ENCODE peak calls at places on chromosomes 16 and 17, in four cellular contexts. One of them, this sample, is unnamed.

GRCh38 chr16:66859397-66860068 is 15.3 kb downstream of the CA7 start:
- DNase-seq in H1: no peak
- DNase-seq in mesendoderm: no peak
- DNase-seq in H9: no peak
- DNase-seq in this sample: no peak

GRCh38 chr16:84992700-84993075 is 18.6 kb downstream of the ZDHHC7 start:
- DNase-seq in H1: no peak
- DNase-seq in mesendoderm: no peak
- DNase-seq in H9: no peak
- DNase-seq in this sample: no peak

GRCh38 chr17:68621065-68621464 is 19.9 kb upstream of the FAM20A start:
- DNase-seq in H1: no peak
- DNase-seq in mesendoderm: no peak
- DNase-seq in H9: no peak
- DNase-seq in this sample: no peak

GRCh38 chr16:28092721-28093382 is 29.3 kb upstream of the GSG1L start:
- DNase-seq in H1: no peak
- DNase-seq in mesendoderm: peak
- DNase-seq in H9: peak
- DNase-seq in this sample: no peak

GRCh38 chr16:24850289-24850931 is 4.6 kb downstream of the SLC5A11 start:
- DNase-seq in H1: no peak
- DNase-seq in mesendoderm: no peak
- DNase-seq in H9: no peak
- DNase-seq in this sample: peak

GRCh38 chr16:85523602-85524364 is 89.3 kb upstream of the GSE1 start:
- DNase-seq in H1: no peak
- DNase-seq in mesendoderm: peak
- DNase-seq in H9: peak
- DNase-seq in this sample: peak

GRCh38 chr16:29900102-29900887 is at the start of gene ASPHD1:
- DNase-seq in H1: peak
- DNase-seq in mesendoderm: peak
- DNase-seq in H9: peak
- DNase-seq in this sample: peak

GRCh38 chr16:73949574-73950348 is 346.9 kb upstream of the PSMD7 start:
- DNase-seq in H1: no peak
- DNase-seq in mesendoderm: no peak
- DNase-seq in H9: no peak
- DNase-seq in this sample: peak

GRCh38 chr17:75932852-75933251 is 8.0 kb downstream of the FBF1 start:
- DNase-seq in H1: no peak
- DNase-seq in mesendoderm: no peak
- DNase-seq in H9: no peak
- DNase-seq in this sample: no peak

GRCh38 chr16:4382795-4383357 is 11.2 kb downstream of the VASN start:
- DNase-seq in H1: no peak
- DNase-seq in mesendoderm: no peak
- DNase-seq in H9: no peak
- DNase-seq in this sample: no peak

GRCh38 chr17:16929757-16930520 is 42.0 kb downstream of the TNFRSF13B start:
- DNase-seq in H1: no peak
- DNase-seq in mesendoderm: no peak
- DNase-seq in H9: no peak
- DNase-seq in this sample: no peak

GRCh38 chr16:23382279-23382678 is 70.7 kb downstream of the COG7 start:
- DNase-seq in H1: no peak
- DNase-seq in mesendoderm: no peak
- DNase-seq in H9: no peak
- DNase-seq in this sample: no peak

GRCh38 chr17:41959030-41959335 is 7.6 kb upstream of the CNP start:
- DNase-seq in H1: no peak
- DNase-seq in mesendoderm: no peak
- DNase-seq in H9: no peak
- DNase-seq in this sample: peak

GRCh38 chr16:62540496-62540895 is 504.3 kb upstream of the CDH8 start:
- DNase-seq in H1: no peak
- DNase-seq in mesendoderm: no peak
- DNase-seq in H9: no peak
- DNase-seq in this sample: no peak

GRCh38 chr17:31752570-31752969 is 106.5 kb downstream of the COPRS start:
- DNase-seq in H1: no peak
- DNase-seq in mesendoderm: no peak
- DNase-seq in H9: no peak
- DNase-seq in this sample: no peak

GRCh38 chr17:5584971-5585794 is 874 bp upstream of the NLRP1 start:
- DNase-seq in H1: no peak
- DNase-seq in mesendoderm: peak
- DNase-seq in H9: no peak
- DNase-seq in this sample: peak

GRCh38 chr17:4358154-4358553 is 8.3 kb downstream of the UBE2G1 start:
- DNase-seq in H1: no peak
- DNase-seq in mesendoderm: no peak
- DNase-seq in H9: no peak
- DNase-seq in this sample: no peak

GRCh38 chr17:80096531-80097306 is 4.7 kb upstream of the GAA start:
- DNase-seq in H1: peak
- DNase-seq in mesendoderm: no peak
- DNase-seq in H9: no peak
- DNase-seq in this sample: no peak

GRCh38 chr17:40038882-40039513 is 15.2 kb downstream of the MED24 start:
- DNase-seq in H1: peak
- DNase-seq in mesendoderm: peak
- DNase-seq in H9: peak
- DNase-seq in this sample: peak

GRCh38 chr16:56506941-56507340 is 12.9 kb downstream of the BBS2 start:
- DNase-seq in H1: no peak
- DNase-seq in mesendoderm: no peak
- DNase-seq in H9: no peak
- DNase-seq in this sample: peak

GRCh38 chr16:56643080-56643778 is 4.8 kb downstream of the MT1A start:
- DNase-seq in H1: peak
- DNase-seq in mesendoderm: peak
- DNase-seq in H9: peak
- DNase-seq in this sample: no peak

GRCh38 chr17:48555183-48555615 is 10.3 kb upstream of the HOXB2 start:
- DNase-seq in H1: no peak
- DNase-seq in mesendoderm: no peak
- DNase-seq in H9: no peak
- DNase-seq in this sample: peak

GRCh38 chr17:63929860-63930766 is 2.0 kb downstream of the CD79B start:
- DNase-seq in H1: peak
- DNase-seq in mesendoderm: no peak
- DNase-seq in H9: peak
- DNase-seq in this sample: no peak

GRCh38 chr17:31699281-31699680 is 159.8 kb downstream of the COPRS start:
- DNase-seq in H1: peak
- DNase-seq in mesendoderm: no peak
- DNase-seq in H9: no peak
- DNase-seq in this sample: peak

GRCh38 chr16:17994027-17994426 is 342.5 kb downstream of the NPIPA8 start:
- DNase-seq in H1: no peak
- DNase-seq in mesendoderm: no peak
- DNase-seq in H9: no peak
- DNase-seq in this sample: no peak

GRCh38 chr17:65103896-65104295 is 33.3 kb upstream of the RGS9 start:
- DNase-seq in H1: no peak
- DNase-seq in mesendoderm: no peak
- DNase-seq in H9: no peak
- DNase-seq in this sample: peak

GRCh38 chr16:67833035-67833417 is 9.1 kb upstream of the THAP11 start:
- DNase-seq in H1: no peak
- DNase-seq in mesendoderm: no peak
- DNase-seq in H9: no peak
- DNase-seq in this sample: peak

GRCh38 chr17:1000597-1001490 is 3.9 kb downstream of the TIMM22 start:
- DNase-seq in H1: no peak
- DNase-seq in mesendoderm: peak
- DNase-seq in H9: no peak
- DNase-seq in this sample: peak

GRCh38 chr17:65730711-65731169 is 169.3 kb upstream of the AXIN2 start:
- DNase-seq in H1: no peak
- DNase-seq in mesendoderm: no peak
- DNase-seq in H9: no peak
- DNase-seq in this sample: no peak

GRCh38 chr17:39926588-39927100 is 757 bp downstream of the ORMDL3 start:
- DNase-seq in H1: no peak
- DNase-seq in mesendoderm: peak
- DNase-seq in H9: peak
- DNase-seq in this sample: no peak

GRCh38 chr17:79202476-79202875 is 127.9 kb downstream of the ENGASE start:
- DNase-seq in H1: no peak
- DNase-seq in mesendoderm: no peak
- DNase-seq in H9: no peak
- DNase-seq in this sample: no peak

GRCh38 chr16:30764816-30765465 is 2.8 kb downstream of the RNF40 start:
- DNase-seq in H1: no peak
- DNase-seq in mesendoderm: no peak
- DNase-seq in H9: no peak
- DNase-seq in this sample: no peak

GRCh38 chr16:85112364-85112763 is at the start of gene CIBAR2:
- DNase-seq in H1: peak
- DNase-seq in mesendoderm: peak
- DNase-seq in H9: peak
- DNase-seq in this sample: no peak

GRCh38 chr17:68519911-68520310 is 7.7 kb downstream of the PRKAR1A start:
- DNase-seq in H1: no peak
- DNase-seq in mesendoderm: no peak
- DNase-seq in H9: no peak
- DNase-seq in this sample: no peak

GRCh38 chr17:31392002-31392855 is 754 bp downstream of the RAB11FIP4 start:
- DNase-seq in H1: peak
- DNase-seq in mesendoderm: no peak
- DNase-seq in H9: peak
- DNase-seq in this sample: no peak

GRCh38 chr16:89026121-89026612 is 49.2 kb upstream of the CBFA2T3 start:
- DNase-seq in H1: no peak
- DNase-seq in mesendoderm: no peak
- DNase-seq in H9: no peak
- DNase-seq in this sample: no peak

GRCh38 chr17:72065556-72065955 is 55.3 kb upstream of the SOX9 start:
- DNase-seq in H1: no peak
- DNase-seq in mesendoderm: no peak
- DNase-seq in H9: no peak
- DNase-seq in this sample: no peak

GRCh38 chr16:20763461-20764232 is at the start of gene ACSM3:
- DNase-seq in H1: peak
- DNase-seq in mesendoderm: peak
- DNase-seq in H9: peak
- DNase-seq in this sample: peak

GRCh38 chr17:82595893-82596292 is 52.4 kb downstream of the WDR45B start:
- DNase-seq in H1: no peak
- DNase-seq in mesendoderm: no peak
- DNase-seq in H9: no peak
- DNase-seq in this sample: no peak
- H4K5ac ChIP-seq in H1: no peak
- H4K5ac ChIP-seq in mesendoderm: no peak
- H4K5ac ChIP-seq in H9: no peak
- H4K5ac ChIP-seq in this sample: no peak

GRCh38 chr17:8117367-8117979 is 841 bp downstream of the ALOXE3 start:
- DNase-seq in H1: no peak
- DNase-seq in mesendoderm: peak
- DNase-seq in H9: peak
- DNase-seq in this sample: no peak
- H4K5ac ChIP-seq in H1: no peak
- H4K5ac ChIP-seq in mesendoderm: no peak
- H4K5ac ChIP-seq in H9: no peak
- H4K5ac ChIP-seq in this sample: no peak

GRCh38 chr17:82055965-82056728 is 4.4 kb downstream of the GPS1 start:
- DNase-seq in H1: no peak
- DNase-seq in mesendoderm: no peak
- DNase-seq in H9: no peak
- DNase-seq in this sample: no peak
- H4K5ac ChIP-seq in H1: no peak
- H4K5ac ChIP-seq in mesendoderm: no peak
- H4K5ac ChIP-seq in H9: no peak
- H4K5ac ChIP-seq in this sample: no peak

GRCh38 chr16:87685405-87685755 is 80.4 kb downstream of the KLHDC4 start:
- DNase-seq in H1: no peak
- DNase-seq in mesendoderm: no peak
- DNase-seq in H9: no peak
- DNase-seq in this sample: no peak

GRCh38 chr16:87685766-87686165 is 80.0 kb downstream of the KLHDC4 start:
- DNase-seq in H1: no peak
- DNase-seq in mesendoderm: no peak
- DNase-seq in H9: no peak
- DNase-seq in this sample: no peak

GRCh38 chr16:87684711-87685404 is 80.9 kb downstream of the KLHDC4 start:
- DNase-seq in H1: no peak
- DNase-seq in mesendoderm: no peak
- DNase-seq in H9: no peak
- DNase-seq in this sample: no peak

GRCh38 chr16:87682852-87683399 is 80.6 kb downstream of the JPH3 start:
- DNase-seq in H1: no peak
- DNase-seq in mesendoderm: no peak
- DNase-seq in H9: no peak
- DNase-seq in this sample: no peak

GRCh38 chr16:87684106-87684677 is 81.6 kb downstream of the KLHDC4 start:
- DNase-seq in H1: no peak
- DNase-seq in mesendoderm: no peak
- DNase-seq in H9: no peak
- DNase-seq in this sample: no peak
- H4K5ac ChIP-seq in H1: no peak
- H4K5ac ChIP-seq in mesendoderm: no peak
- H4K5ac ChIP-seq in H9: no peak
- H4K5ac ChIP-seq in this sample: no peak

GRCh38 chr17:28569446-28569845 is 1.9 kb downstream of the PIGS start:
- DNase-seq in H1: no peak
- DNase-seq in mesendoderm: no peak
- DNase-seq in H9: no peak
- DNase-seq in this sample: no peak
- H4K5ac ChIP-seq in H1: no peak
- H4K5ac ChIP-seq in mesendoderm: no peak
- H4K5ac ChIP-seq in H9: no peak
- H4K5ac ChIP-seq in this sample: no peak

This sample was measured in IMR-90.